ENCODE peak calls at places on chromosomes 11 and 22, in six cellular contexts. M is prostate gland; O is sigmoid colon; J is gastrocnemius medialis; W is activated CD8-positive, alpha-beta T cell treated with anti-CD3 and anti-CD28 coated beads for 36 hours; X is kidney. Q is an unnamed sample.

GRCh38 chr11:63639195-63639832 is 25.1 kb upstream of the PLAAT3 start:
- DNase-seq in M (no peak), O (no peak), J (no peak), W (no peak), X (no peak), Q (peak; percentile 30)

GRCh38 chr11:830295-831131 is 2.2 kb upstream of the CD151 start:
- DNase-seq in M (peak; percentile 71), O (no peak), J (peak; percentile 63), W (peak; percentile 84), X (peak; percentile 93), Q (peak; percentile 81)

GRCh38 chr22:24087071-24087795 is 76.1 kb downstream of the CABIN1 start:
- DNase-seq in M (no peak), O (peak; percentile 56), J (no peak), W (no peak), X (peak; percentile 40), Q (no peak)

GRCh38 chr22:23036684-23037428 is 33.5 kb upstream of the GNAZ start:
- DNase-seq in M (no peak), O (no peak), J (no peak), W (peak; percentile 23), X (no peak), Q (no peak)

GRCh38 chr11:62387381-62387780 is 31.5 kb upstream of the SCGB1A1 start:
- DNase-seq in M (no peak), O (no peak), J (no peak), W (no peak), X (no peak), Q (no peak)

GRCh38 chr22:33418483-33418882 is 360.3 kb upstream of the SYN3 start:
- DNase-seq in M (no peak), O (no peak), J (no peak), W (no peak), X (no peak), Q (no peak)

GRCh38 chr22:49727191-49727880 is 100.3 kb downstream of the BRD1 start:
- DNase-seq in M (no peak), O (no peak), J (no peak), W (no peak), X (no peak), Q (no peak)

GRCh38 chr11:77548552-77549439 is 41.0 kb upstream of the AQP11 start:
- DNase-seq in M (no peak), O (no peak), J (no peak), W (no peak), X (no peak), Q (no peak)

GRCh38 chr11:76455331-76455730 is 10.5 kb downstream of the EMSY start:
- DNase-seq in M (no peak), O (no peak), J (no peak), W (no peak), X (no peak), Q (no peak)

GRCh38 chr11:64223001-64223651 is 2.9 kb downstream of the TRPT1 start:
- DNase-seq in M (no peak), O (peak; percentile 63), J (peak; percentile 76), W (no peak), X (peak; percentile 75), Q (no peak)

GRCh38 chr22:32879550-32879949 is 78.0 kb downstream of the TIMP3 start:
- DNase-seq in M (no peak), O (no peak), J (no peak), W (no peak), X (no peak), Q (no peak)

GRCh38 chr11:60251485-60252207 is 8.7 kb upstream of the MS4A4E start:
- DNase-seq in M (no peak), O (no peak), J (no peak), W (peak; percentile 32), X (no peak), Q (no peak)

GRCh38 chr11:5351208-5351607 is at the start of gene OR51B6:
- DNase-seq in M (no peak), O (no peak), J (no peak), W (no peak), X (no peak), Q (no peak)

GRCh38 chr11:62370743-62371440 is 33.6 kb downstream of the ASRGL1 start:
- DNase-seq in M (no peak), O (no peak), J (no peak), W (peak; percentile 55), X (no peak), Q (peak; percentile 8)

GRCh38 chr11:118202599-118203422 is 22.0 kb downstream of the JAML start:
- DNase-seq in M (no peak), O (no peak), J (no peak), W (peak; percentile 90), X (no peak), Q (no peak)

GRCh38 chr22:44931077-44931540 is 78.7 kb downstream of the PHF21B start:
- DNase-seq in M (no peak), O (no peak), J (no peak), W (no peak), X (peak; percentile 78), Q (peak; percentile 89)

GRCh38 chr11:44865866-44866272 is 84.8 kb downstream of the TP53I11 start:
- DNase-seq in M (peak; percentile 62), O (peak; percentile 85), J (no peak), W (no peak), X (peak; percentile 55), Q (peak; percentile 88)

GRCh38 chr11:69240332-69241074 is 53.5 kb upstream of the MYEOV start:
- DNase-seq in M (peak; percentile 29), O (no peak), J (no peak), W (peak; percentile 25), X (no peak), Q (peak; percentile 33)

GRCh38 chr11:18245396-18245795 is 3.1 kb downstream of the SAA2 start:
- DNase-seq in M (no peak), O (no peak), J (no peak), W (no peak), X (no peak), Q (no peak)

GRCh38 chr11:69309800-69310280 is 15.9 kb downstream of the MYEOV start:
- DNase-seq in M (no peak), O (peak; percentile 40), J (no peak), W (no peak), X (no peak), Q (no peak)

GRCh38 chr22:36544107-36544620 is 15.2 kb upstream of the EIF3D start:
- DNase-seq in M (no peak), O (no peak), J (no peak), W (no peak), X (no peak), Q (no peak)

GRCh38 chr11:31802990-31803812 is 7.9 kb downstream of the PAX6 start:
- DNase-seq in M (no peak), O (no peak), J (no peak), W (no peak), X (no peak), Q (no peak)

GRCh38 chr11:17760102-17761029 is 25.8 kb downstream of the KCNC1 start:
- DNase-seq in M (peak; percentile 17), O (no peak), J (peak; percentile 69), W (peak; percentile 62), X (no peak), Q (peak; percentile 70)

GRCh38 chr11:33334627-33335026 is 77.4 kb downstream of the HIPK3 start:
- DNase-seq in M (no peak), O (no peak), J (no peak), W (no peak), X (no peak), Q (no peak)

GRCh38 chr11:33324211-33324985 is 67.2 kb downstream of the HIPK3 start:
- DNase-seq in M (no peak), O (no peak), J (no peak), W (no peak), X (no peak), Q (no peak)

GRCh38 chr11:33325456-33325855 is 68.3 kb downstream of the HIPK3 start:
- DNase-seq in M (no peak), O (no peak), J (no peak), W (no peak), X (no peak), Q (no peak)

DNA sequence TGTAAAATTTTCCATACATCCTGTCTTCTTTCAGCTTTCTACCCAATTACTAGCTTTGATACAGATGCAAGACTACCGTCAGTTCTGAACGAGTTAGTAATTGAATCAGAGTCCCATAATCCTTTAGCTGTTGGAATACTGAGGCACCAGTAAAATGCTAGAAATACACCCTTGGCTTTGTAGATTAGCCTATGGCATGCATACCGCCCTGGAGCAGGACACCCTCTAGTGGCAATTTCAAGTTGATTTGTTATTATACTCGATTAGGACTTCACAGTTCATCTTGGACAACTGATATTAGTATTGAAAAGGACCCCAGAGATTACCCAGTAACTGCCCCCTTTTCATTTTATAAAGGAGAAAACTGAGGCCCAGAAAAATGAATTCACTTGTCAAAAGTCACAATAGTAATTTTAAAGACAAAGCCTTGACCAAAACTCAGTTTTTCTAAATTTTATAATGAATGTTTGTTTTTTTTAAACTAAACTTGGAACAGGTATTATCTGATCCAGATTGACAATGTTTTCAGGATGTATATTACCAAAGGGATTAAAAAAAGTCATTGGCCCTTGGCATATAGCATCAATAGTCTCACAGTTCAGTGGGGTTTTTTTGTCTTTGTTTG is 72.6 kb downstream of the HIPK3 start:
- DNase-seq in M (peak; percentile 45), O (peak; percentile 71), J (peak; percentile 43), W (peak; percentile 61), X (no peak), Q (peak; percentile 52)
- TF ChIP-seq CTCF in M (peak; percentile 57), O (peak; percentile 56), J (peak; percentile 67), W (peak; percentile 75), X (peak; percentile 71), Q (peak; percentile 51)

GRCh38 chr11:96198466-96198808 is 144.6 kb downstream of the MAML2 start:
- DNase-seq in M (no peak), O (no peak), J (no peak), W (no peak), X (no peak), Q (no peak)
- TF ChIP-seq CTCF in M (no peak), O (no peak), J (no peak), W (no peak), X (no peak), Q (no peak)

DNA sequence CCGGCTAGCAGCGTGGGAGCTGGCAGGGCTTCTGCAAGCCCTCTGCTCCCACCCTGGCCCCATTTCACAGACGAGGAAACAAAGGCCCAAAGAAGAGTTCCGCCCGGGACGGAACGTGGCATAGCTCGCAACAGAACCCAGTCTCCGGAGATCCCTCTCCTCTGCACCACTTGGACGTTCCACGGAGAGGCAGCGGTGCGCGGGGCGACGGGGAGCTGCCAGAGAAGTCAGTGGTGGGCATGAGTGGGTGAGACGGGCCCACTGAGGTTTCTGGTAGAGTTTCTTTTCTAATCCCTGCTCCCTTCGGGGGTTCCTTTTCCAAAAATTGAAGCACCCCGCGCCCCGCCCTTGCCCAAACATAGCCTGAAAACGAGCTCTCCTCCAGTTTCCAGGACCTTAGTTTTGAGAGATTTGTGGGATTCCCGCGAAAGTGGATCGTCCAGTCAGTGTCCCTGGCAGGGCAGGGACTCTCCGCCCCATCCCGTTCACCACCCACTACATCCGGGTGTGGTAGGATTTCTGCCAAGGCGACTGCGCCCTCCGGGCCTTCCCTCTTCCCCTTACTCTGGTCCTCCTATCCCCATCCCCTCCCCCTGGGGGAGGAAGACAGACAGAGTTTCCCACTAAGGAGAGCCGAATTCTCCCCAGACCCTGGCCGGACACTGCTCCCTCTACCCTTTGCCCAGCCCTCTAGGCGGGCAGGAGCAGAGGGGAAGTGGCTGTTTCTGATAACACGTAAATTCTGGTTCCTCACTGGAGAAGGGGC is 764 bp upstream of the NECTIN1 start:
- DNase-seq in M (peak; percentile 68), O (peak; percentile 81), J (peak; percentile 31), W (peak; percentile 8), X (peak; percentile 91), Q (peak; percentile 54)
- TF ChIP-seq CTCF in M (peak; percentile 18), O (no peak), J (peak; percentile 12), W (peak; percentile 69), X (no peak), Q (no peak)

DNA sequence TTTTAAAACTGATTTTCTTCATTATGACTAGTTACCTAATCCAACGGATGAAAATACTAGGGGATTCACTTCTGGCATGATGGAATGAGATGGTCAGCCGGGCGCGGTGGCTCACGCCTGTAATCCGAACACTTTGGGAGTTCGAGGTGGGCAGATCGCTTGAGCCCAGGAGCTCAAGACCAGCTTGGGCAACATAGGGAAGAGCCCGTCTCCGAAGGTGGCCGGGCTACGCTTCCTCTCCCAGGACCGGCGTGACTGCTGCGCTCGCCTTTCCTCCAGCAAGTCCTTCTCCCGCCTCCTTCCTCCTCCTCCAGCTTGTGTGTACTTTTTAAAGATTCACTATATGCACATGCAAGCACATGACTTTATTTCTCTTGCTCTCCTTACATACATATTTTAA is 505.4 kb upstream of the CCDC90B start:
- DNase-seq in M (no peak), O (no peak), J (no peak), W (no peak), X (no peak), Q (no peak)
- TF ChIP-seq CTCF in M (no peak), O (no peak), J (no peak), W (no peak), X (no peak), Q (no peak)